ENCODE peak calls at places on chromosomes 1 and 21, in ten cellular contexts. D is stimulated activated effector memory CD8-positive, alpha-beta T cell treated with anti-CD3 and anti-CD28 coated beads, Interleukin-12 subunit alpha, Interleukin-12 subunit beta, amount 100 ng/mL, for 72 hours; T is stimulated activated CD4-positive, alpha-beta T cell treated with anti-CD3 and anti-CD28 coated beads, Interleukin-4, amount 100 ng/mL, for 1 hour; Q is stromal cell of bone marrow; U is NCI-H2081; I is left cardiac atrium; W is NCI-H510A treated with DMSO at 0.1 percent for 48 hours; X is dorsolateral prefrontal cortex; C is skeletal muscle cell; P is non-pigmented ciliary epithelial cell. L is an unnamed sample.

GRCh38 chr1:203607169-203607873 is 19.3 kb upstream of the ATP2B4 start:
- DNase-seq in W (no peak), X (peak), I (peak), C (peak), T (peak), U (no peak), D (peak), P (peak), Q (peak), L (peak)

GRCh38 chr21:42466700-42467612 is 29.1 kb downstream of the RSPH1 start:
- DNase-seq in Q (no peak), D (no peak), W (peak), P (no peak), I (no peak), C (no peak), X (no peak), T (no peak), U (no peak), L (peak)

GRCh38 chr1:12275370-12275769 is 45.5 kb downstream of the VPS13D start:
- DNase-seq in C (no peak), W (no peak), Q (peak), I (no peak), U (no peak), X (no peak), P (no peak), T (peak), D (peak), L (peak)

GRCh38 chr1:165885305-165885694 is 57.9 kb downstream of the UCK2 start:
- DNase-seq in Q (no peak), I (no peak), W (no peak), X (no peak), T (no peak), P (no peak), U (no peak), C (no peak), D (no peak), L (no peak)

GRCh38 chr1:233738850-233739249 is 124.9 kb downstream of the KCNK1 start:
- DNase-seq in P (no peak), T (no peak), I (no peak), X (no peak), U (no peak), W (no peak), C (no peak), D (no peak), Q (no peak), L (no peak)

GRCh38 chr1:110067957-110068645 is 2.4 kb downstream of the ALX3 start:
- DNase-seq in X (no peak), T (no peak), P (no peak), U (no peak), Q (no peak), D (no peak), C (no peak), I (no peak), W (no peak), L (peak)

GRCh38 chr21:15400905-15401304 is 328.9 kb upstream of the USP25 start:
- DNase-seq in I (no peak), U (no peak), W (no peak), C (no peak), T (no peak), Q (no peak), X (no peak), P (no peak), D (no peak), L (no peak)

GRCh38 chr21:34805157-34805556 is 136.4 kb downstream of the CLIC6 start:
- DNase-seq in P (no peak), Q (no peak), C (no peak), D (no peak), U (no peak), W (no peak), I (no peak), X (no peak), T (no peak), L (no peak)

GRCh38 chr1:176998396-176998795 is 166.1 kb downstream of the ASTN1 start:
- DNase-seq in X (no peak), C (no peak), D (no peak), P (no peak), I (no peak), W (no peak), U (no peak), T (no peak), Q (no peak), L (no peak)

GRCh38 chr1:95384570-95384969 is 150.6 kb downstream of the RWDD3 start:
- DNase-seq in U (no peak), I (no peak), C (peak), T (no peak), P (no peak), X (no peak), Q (no peak), W (no peak), D (no peak), L (peak)

GRCh38 chr1:30507391-30508174 is 215.8 kb downstream of the MATN1 start:
- DNase-seq in T (no peak), U (no peak), P (no peak), C (no peak), I (no peak), D (peak), X (no peak), W (no peak), Q (no peak), L (no peak)

GRCh38 chr21:27382404-27382803 is 415.5 kb upstream of the ADAMTS5 start:
- DNase-seq in W (no peak), P (no peak), D (no peak), T (no peak), I (no peak), Q (no peak), U (no peak), X (no peak), C (no peak), L (no peak)

GRCh38 chr1:116179398-116179797 is 68.2 kb downstream of the MAB21L3 start:
- DNase-seq in W (no peak), Q (no peak), C (no peak), P (no peak), I (no peak), T (no peak), U (no peak), X (no peak), D (no peak), L (no peak)

GRCh38 chr1:26410706-26411623 is at the start of gene LIN28A:
- DNase-seq in X (no peak), U (no peak), T (no peak), P (no peak), I (no peak), Q (no peak), D (no peak), W (no peak), C (no peak), L (no peak)

GRCh38 chr1:206814716-206815341 is 42.5 kb upstream of the IL10 start:
- DNase-seq in I (no peak), T (no peak), U (no peak), X (no peak), W (no peak), Q (peak), C (peak), P (no peak), D (no peak), L (no peak)

GRCh38 chr1:232695626-232696025 is 65.7 kb upstream of the SIPA1L2 start:
- DNase-seq in X (no peak), C (no peak), I (no peak), U (no peak), W (no peak), P (no peak), T (no peak), Q (no peak), D (no peak), L (no peak)

GRCh38 chr1:228493141-228494043 is 6.2 kb downstream of the RNF187 start:
- DNase-seq in T (no peak), X (no peak), U (no peak), C (no peak), W (no peak), P (no peak), I (no peak), D (no peak), Q (no peak), L (no peak)

GRCh38 chr1:143735764-143736461 is 235.9 kb downstream of the FAM72C start:
- DNase-seq in I (no peak), U (no peak), W (no peak), T (no peak), Q (no peak), P (no peak), C (no peak), D (no peak), X (no peak), L (peak)

GRCh38 chr1:224542783-224543440 is 73.2 kb upstream of the CNIH3 start:
- DNase-seq in T (no peak), X (no peak), P (peak), I (no peak), D (peak), U (no peak), Q (peak), C (peak), W (no peak), L (no peak)

GRCh38 chr1:46244656-46245371 is 2.7 kb upstream of the RAD54L start:
- DNase-seq in U (no peak), C (no peak), I (no peak), X (no peak), W (peak), Q (peak), D (no peak), T (no peak), P (no peak), L (no peak)

GRCh38 chr1:161747789-161748188 is 1.8 kb upstream of the DUSP12 start:
- DNase-seq in I (no peak), C (no peak), U (no peak), P (no peak), T (no peak), Q (no peak), X (no peak), D (no peak), W (no peak), L (no peak)

GRCh38 chr1:224092111-224092510 is 21.8 kb upstream of the FBXO28 start:
- DNase-seq in C (no peak), P (no peak), U (no peak), X (no peak), T (no peak), I (no peak), W (no peak), Q (no peak), D (no peak), L (no peak)

GRCh38 chr1:109315288-109315687 is 8.5 kb upstream of the MYBPHL start:
- DNase-seq in D (no peak), U (no peak), W (no peak), Q (no peak), X (no peak), T (no peak), I (no peak), P (no peak), C (no peak), L (no peak)

GRCh38 chr1:212467843-212468482 is 35.2 kb downstream of the NENF start:
- DNase-seq in Q (no peak), D (no peak), I (no peak), C (no peak), T (no peak), P (no peak), U (no peak), W (no peak), X (no peak), L (no peak)

GRCh38 chr1:57336793-57337192 is 87.1 kb downstream of the DAB1 start:
- DNase-seq in Q (no peak), U (no peak), D (no peak), X (no peak), I (no peak), T (no peak), W (peak), P (no peak), C (no peak), L (no peak)

GRCh38 chr1:232986000-232986922 is 35.9 kb downstream of the NTPCR start:
- DNase-seq in W (no peak), D (no peak), I (no peak), P (no peak), X (no peak), Q (no peak), U (no peak), T (no peak), C (no peak), L (no peak)

GRCh38 chr1:168834225-168834872 is 105.3 kb upstream of the DPT start:
- DNase-seq in X (no peak), C (no peak), Q (no peak), T (no peak), P (no peak), U (no peak), W (no peak), I (no peak), D (no peak), L (no peak)

GRCh38 chr1:117696567-117696966 is 90.7 kb downstream of the TENT5C start:
- DNase-seq in T (no peak), D (no peak), X (no peak), Q (peak), W (no peak), I (no peak), U (no peak), P (no peak), C (no peak), L (no peak)

L was measured in activated T-cell treated with anti-CD3 and anti-CD28 coated beads, Interleukin-2, amount 50 U/mL, for 48 hours.